ENCODE peak calls at places on chromosomes 11 and 22, in ten cellular contexts. L is thyroid gland, D is fibroblast of pulmonary artery, H is HCT116, K is lower lobe of right lung, J is body of pancreas, O is adrenal gland, M is cardiac muscle cell, B is pancreas, E is AG09309. P is an unnamed sample.

GRCh38 chr22:30875481-30876215 is 92.9 kb downstream of the MORC2 start:
- DNase-seq in O (peak), L (no peak), M (no peak), J (no peak), K (peak), B (no peak), D (no peak), H (no peak), E (no peak), P (no peak)

GRCh38 chr11:445765-446588 is 4.1 kb upstream of the PTDSS2 start:
- DNase-seq in H (no peak), K (peak), L (peak), J (no peak), M (no peak), D (no peak), O (no peak), E (no peak), B (no peak), P (no peak)

GRCh38 chr11:75775056-75775455 is 6.5 kb downstream of the DGAT2 start:
- DNase-seq in M (no peak), L (no peak), D (no peak), O (no peak), H (no peak), K (peak), B (no peak), E (no peak), J (no peak), P (no peak)

GRCh38 chr22:50115693-50116092 is 25.9 kb downstream of the MOV10L1 start:
- DNase-seq in B (no peak), K (no peak), J (no peak), O (peak), E (no peak), H (no peak), M (peak), D (peak), L (peak), P (peak)

GRCh38 chr11:36342327-36342726 is 46.2 kb downstream of the PRR5L start:
- DNase-seq in E (no peak), H (no peak), M (no peak), D (no peak), J (no peak), B (no peak), L (no peak), O (no peak), K (no peak), P (no peak)

GRCh38 chr22:30970356-30970746 is 1.3 kb downstream of the TUG1 start:
- DNase-seq in B (no peak), J (no peak), D (no peak), O (no peak), K (no peak), L (no peak), M (no peak), E (no peak), H (no peak), P (no peak)

GRCh38 chr22:42067706-42068350 is 2.8 kb downstream of the NAGA start:
- DNase-seq in K (no peak), D (no peak), L (no peak), E (no peak), J (no peak), M (no peak), B (peak), H (no peak), O (no peak), P (no peak)

GRCh38 chr11:115665345-115665901 is 161.2 kb upstream of the CADM1 start:
- DNase-seq in L (no peak), D (no peak), K (no peak), B (no peak), E (no peak), H (no peak), M (no peak), J (no peak), O (no peak), P (no peak)

GRCh38 chr11:27392715-27393114 is 29.7 kb upstream of the CCDC34 start:
- DNase-seq in K (no peak), J (no peak), D (peak), H (no peak), M (peak), B (no peak), L (no peak), E (peak), O (no peak), P (peak)

GRCh38 chr11:1845571-1846452 is 7.0 kb downstream of the TNNI2 start:
- DNase-seq in J (no peak), B (no peak), D (no peak), M (no peak), L (no peak), H (no peak), O (peak), K (peak), E (no peak), P (no peak)

GRCh38 chr11:1560011-1560579 is 12.0 kb downstream of the DUSP8 start:
- DNase-seq in J (no peak), M (no peak), E (no peak), D (no peak), O (no peak), H (no peak), L (no peak), K (peak), B (peak), P (no peak)

GRCh38 chr22:49203091-49203862 is 624.4 kb downstream of the BRD1 start:
- DNase-seq in J (no peak), L (no peak), M (no peak), E (no peak), D (no peak), B (no peak), O (no peak), K (peak), H (no peak), P (no peak)

GRCh38 chr11:33827206-33827605 is 52.9 kb upstream of the FBXO3 start:
- DNase-seq in E (no peak), K (no peak), J (no peak), B (no peak), O (no peak), M (no peak), D (no peak), H (no peak), L (no peak), P (no peak)

GRCh38 chr11:15236514-15236913 is 121.8 kb downstream of the INSC start:
- DNase-seq in L (no peak), B (no peak), H (no peak), E (no peak), D (no peak), J (no peak), M (no peak), K (no peak), O (no peak), P (no peak)

GRCh38 chr22:37207981-37208380 is 4.3 kb downstream of the SSTR3 start:
- DNase-seq in M (no peak), L (no peak), B (no peak), O (peak), K (peak), J (no peak), H (no peak), D (no peak), E (no peak), P (no peak)

GRCh38 chr11:61567286-61568061 is 13.4 kb downstream of the SYT7 start:
- DNase-seq in D (peak), M (peak), E (peak), L (peak), B (peak), O (peak), K (peak), H (peak), J (peak), P (peak)

GRCh38 chr11:25319068-25319467 is 822.2 kb downstream of the LUZP2 start:
- DNase-seq in K (no peak), D (no peak), O (no peak), M (no peak), E (no peak), J (no peak), B (no peak), H (no peak), L (no peak), P (no peak)

GRCh38 chr11:130865091-130865771 is 51.0 kb downstream of the SNX19 start:
- DNase-seq in O (no peak), J (no peak), L (no peak), D (no peak), E (no peak), M (no peak), K (no peak), H (no peak), B (no peak), P (no peak)

GRCh38 chr11:32071811-32072210 is 19.1 kb upstream of the RCN1 start:
- DNase-seq in J (no peak), L (no peak), D (peak), E (peak), M (peak), H (no peak), O (no peak), K (no peak), B (no peak), P (peak)

GRCh38 chr22:37330200-37331033 is 48.1 kb downstream of the CYTH4 start:
- DNase-seq in E (peak), H (peak), L (peak), M (peak), K (no peak), J (peak), B (peak), O (peak), D (peak), P (peak)

GRCh38 chr11:72812604-72812967 is 1.6 kb upstream of the ATG16L2 start:
- DNase-seq in J (peak), O (no peak), B (no peak), H (no peak), M (no peak), E (no peak), L (no peak), D (no peak), K (no peak), P (no peak)

GRCh38 chr22:17477401-17477833 is 85.9 kb upstream of the SLC25A18 start:
- DNase-seq in D (peak), B (no peak), L (no peak), H (no peak), M (peak), K (peak), E (no peak), J (peak), O (peak), P (peak)

GRCh38 chr11:128733440-128734115 is 39.7 kb downstream of the FLI1 start:
- DNase-seq in D (no peak), H (no peak), B (no peak), O (no peak), M (no peak), J (no peak), K (no peak), E (no peak), L (no peak), P (no peak)

GRCh38 chr11:112723676-112724075 is 237.5 kb upstream of the NCAM1 start:
- DNase-seq in E (no peak), L (no peak), K (no peak), H (no peak), M (no peak), J (no peak), D (no peak), O (no peak), B (no peak), P (no peak)

GRCh38 chr11:61598886-61599868 is 18.3 kb upstream of the SYT7 start:
- DNase-seq in D (peak), B (no peak), E (no peak), L (peak), K (no peak), M (peak), H (no peak), J (peak), O (no peak), P (peak)

GRCh38 chr11:2846056-2846455 is 39.5 kb downstream of the CDKN1C start:
- DNase-seq in B (no peak), E (no peak), D (no peak), J (no peak), M (peak), H (no peak), O (no peak), K (no peak), L (no peak), P (no peak)

GRCh38 chr11:73965076-73965763 is 14.4 kb downstream of the DNAJB13 start:
- DNase-seq in H (no peak), O (peak), L (no peak), E (no peak), B (no peak), M (peak), K (no peak), J (no peak), D (no peak), P (peak)

GRCh38 chr22:28002181-28002700 is 83.2 kb upstream of the PITPNB start:
- DNase-seq in D (peak), E (no peak), L (no peak), K (no peak), O (no peak), B (no peak), H (no peak), M (peak), J (no peak), P (peak)

GRCh38 chr22:43042101-43042780 is 27.3 kb upstream of the PACSIN2 start:
- DNase-seq in J (peak), D (no peak), H (no peak), B (peak), M (no peak), O (no peak), E (no peak), L (no peak), K (no peak), P (no peak)

GRCh38 chr22:20154602-20155183 is 3.8 kb upstream of the CCDC188 start:
- DNase-seq in L (no peak), E (no peak), J (no peak), K (no peak), M (no peak), B (no peak), D (no peak), H (no peak), O (no peak), P (no peak)

GRCh38 chr11:18046116-18046777 is at the start of gene TPH1:
- DNase-seq in E (peak), O (peak), H (no peak), D (peak), M (peak), J (peak), L (peak), K (peak), B (peak), P (peak)

GRCh38 chr22:45882881-45883810 is 93.8 kb downstream of the WNT7B start:
- DNase-seq in M (no peak), K (peak), J (no peak), L (no peak), E (no peak), B (no peak), D (no peak), H (no peak), O (no peak), P (no peak)

GRCh38 chr11:130295657-130296056 is 19.1 kb downstream of the ZBTB44 start:
- DNase-seq in L (no peak), B (no peak), E (no peak), J (no peak), D (no peak), M (no peak), K (no peak), O (no peak), H (no peak), P (no peak)

GRCh38 chr22:50726643-50727340 is 11.2 kb upstream of the ACR start:
- DNase-seq in B (no peak), J (no peak), K (peak), H (no peak), E (no peak), O (no peak), M (no peak), D (no peak), L (no peak), P (no peak)

GRCh38 chr11:10566257-10566956 is 2.1 kb downstream of the LYVE1 start:
- DNase-seq in J (no peak), H (no peak), O (no peak), B (no peak), K (no peak), E (no peak), D (no peak), L (no peak), M (no peak), P (no peak)

GRCh38 chr11:104912102-104912501 is 13.8 kb upstream of the CASP12 start:
- DNase-seq in D (no peak), O (no peak), H (no peak), L (no peak), B (no peak), J (no peak), M (no peak), K (no peak), E (no peak), P (no peak)

GRCh38 chr11:104918113-104918824 is 20.0 kb upstream of the CASP12 start:
- DNase-seq in H (no peak), L (no peak), O (no peak), J (no peak), E (peak), K (no peak), D (peak), B (no peak), M (peak), P (peak)

GRCh38 chr11:104916442-104916841 is 18.2 kb upstream of the CASP12 start:
- DNase-seq in D (no peak), M (no peak), J (no peak), L (no peak), B (no peak), H (no peak), O (no peak), E (no peak), K (no peak), P (no peak)

DNA sequence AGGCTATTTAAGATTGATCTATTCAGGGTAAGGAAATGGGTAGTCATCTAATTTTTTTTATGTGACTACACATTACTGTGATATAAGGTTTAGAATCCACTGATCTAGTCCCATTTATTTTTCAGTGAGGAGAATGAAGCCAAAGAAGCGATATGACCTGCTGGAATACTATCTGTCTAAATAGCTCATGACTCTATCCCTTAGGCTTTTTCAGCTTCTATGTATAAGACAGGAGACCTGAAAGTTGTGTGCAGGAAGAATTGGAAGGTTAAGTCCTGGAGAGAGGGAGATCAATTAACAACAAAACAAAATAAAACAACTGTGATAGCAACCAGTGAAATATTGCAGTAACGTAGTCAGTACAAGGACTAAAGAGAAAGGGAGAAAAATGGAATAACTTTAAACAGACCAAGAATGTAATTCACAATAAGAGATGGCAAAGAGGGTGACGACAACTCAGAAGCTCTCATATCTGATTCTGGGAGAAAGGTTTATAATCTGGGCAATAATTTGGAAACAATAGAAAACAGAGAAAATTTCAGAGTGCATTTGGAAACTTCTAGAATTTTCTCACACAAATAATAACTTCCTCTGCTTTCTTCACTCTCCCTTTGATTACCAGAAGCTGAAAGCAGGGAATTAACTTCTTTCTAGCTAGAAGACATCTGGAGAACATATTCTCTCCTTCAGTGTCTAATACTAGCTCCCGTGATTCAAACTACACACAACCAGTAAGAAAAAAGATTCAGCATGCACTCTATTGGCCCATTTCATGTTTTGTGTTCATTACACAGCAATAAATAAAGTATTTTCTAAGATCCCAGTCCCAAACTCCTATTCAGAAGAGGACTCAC is 19.2 kb upstream of the CASP12 start:
- DNase-seq in H (no peak), E (no peak), K (no peak), D (no peak), L (no peak), M (no peak), O (no peak), J (no peak), B (no peak), P (no peak)
- H3K4me3 ChIP-seq in H (no peak), E (peak), K (peak), D (peak), L (no peak), M (no peak), O (peak), J (no peak), B (peak), P (peak)

GRCh38 chr11:107017433-107018227 is 646 bp downstream of the GUCY1A2 start:
- DNase-seq in H (no peak), D (peak), M (peak), J (peak), O (peak), K (peak), B (peak), L (peak), E (no peak), P (no peak)
- TF ChIP-seq CTCF in H (no peak), D (peak), M (peak), J (peak), O (peak), K (peak), B (peak), L (peak), E (peak), P (peak)

DNA sequence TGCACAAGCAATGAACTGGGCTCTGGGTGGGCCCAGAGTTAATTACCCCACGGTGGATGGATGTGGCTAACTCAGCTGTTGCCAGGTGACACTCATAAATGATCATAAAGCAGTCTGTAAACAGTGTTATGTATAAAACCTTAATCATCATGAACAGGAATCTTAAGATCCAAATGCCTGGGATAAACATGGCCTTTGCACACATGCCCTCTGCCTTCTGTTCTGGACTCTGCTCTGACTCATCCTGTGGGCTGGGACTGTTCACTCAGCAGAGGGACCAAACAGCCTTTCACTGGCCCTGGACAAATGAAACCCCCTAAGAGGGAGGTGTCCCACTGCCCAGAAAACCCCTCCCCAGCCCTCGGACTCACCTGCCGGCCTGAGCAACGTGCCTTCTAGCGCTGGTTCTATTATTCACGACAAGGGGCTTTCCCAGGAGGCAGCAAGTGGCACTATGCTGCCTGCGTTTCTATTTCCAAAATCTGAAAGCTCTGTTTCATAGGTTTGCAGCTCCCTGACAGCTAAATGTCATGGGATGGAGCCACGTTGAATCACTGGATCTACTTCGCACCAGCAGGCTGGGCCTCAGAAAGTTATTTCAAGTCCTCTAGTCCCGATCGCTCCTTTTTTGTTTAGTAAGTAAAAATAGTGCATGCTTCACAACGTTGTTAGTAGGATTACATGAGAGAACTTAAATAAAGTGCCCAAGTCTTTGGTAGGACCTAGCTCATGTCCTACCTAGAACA is 53.0 kb downstream of the LARGE1 start:
- DNase-seq in O (no peak), M (no peak), H (no peak), E (no peak), J (no peak), K (no peak), D (peak), L (no peak), B (no peak), P (peak)
- H3K4me3 ChIP-seq in O (no peak), M (no peak), H (no peak), E (no peak), J (no peak), K (no peak), D (no peak), L (no peak), B (no peak), P (no peak)

DNA sequence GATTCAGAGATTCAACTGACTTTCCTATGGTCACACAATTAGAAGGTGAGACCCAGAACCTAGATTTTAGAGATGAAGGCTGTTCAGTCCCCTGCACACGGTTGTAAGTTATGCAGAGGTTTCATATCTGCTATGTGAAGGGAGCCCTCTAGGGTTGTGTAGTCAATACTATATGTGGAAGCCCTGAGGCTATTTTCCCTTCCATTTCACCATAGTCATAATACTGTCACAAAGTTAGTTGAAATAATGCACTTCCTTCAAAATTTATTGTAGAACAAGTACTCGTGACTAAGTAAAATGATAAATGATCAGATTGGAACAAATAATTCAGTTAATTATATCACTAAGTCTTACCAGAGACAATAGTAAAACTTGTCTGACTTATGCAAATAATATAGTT is 48.8 kb downstream of the ENDOD1 start:
- DNase-seq in O (no peak), H (no peak), K (no peak), J (no peak), D (no peak), E (no peak), B (no peak), M (peak), L (no peak), P (peak)
- TF ChIP-seq CTCF in O (no peak), H (peak), K (no peak), J (peak), D (peak), E (no peak), B (no peak), M (peak), L (peak), P (peak)